ENCODE peak calls at places on chromosomes 7 and 10, in five cellular contexts. E is cardiac muscle cell; G is mammary epithelial cell; K is effector CD8-positive, alpha-beta T cell; D is KBM-7. M is an unnamed sample.
A peak's percentile ranks its signal among the peaks of the same experiment; 100 is the strongest.

GRCh38 chr10:100618091-100618615 is 82.4 kb downstream of the HIF1AN start:
- DNase-seq in E (no peak), G (no peak), K (no peak), D (no peak), M (no peak)

GRCh38 chr7:6409091-6409490 is 38.7 kb downstream of the DAGLB start:
- DNase-seq in E (no peak), G (no peak), K (no peak), D (no peak), M (no peak)

GRCh38 chr7:54987772-54988171 is 31.0 kb upstream of the EGFR start:
- DNase-seq in E (no peak), G (no peak), K (no peak), D (no peak), M (no peak)

GRCh38 chr10:74097776-74098175 is 52.9 kb downstream of the AP3M1 start:
- DNase-seq in E (no peak), G (no peak), K (no peak), D (no peak), M (no peak)

GRCh38 chr7:116401711-116402110 is 97.8 kb upstream of the CAV2 start:
- DNase-seq in E (no peak), G (no peak), K (no peak), D (no peak), M (no peak)

GRCh38 chr7:82481499-82482097 is 38.0 kb upstream of the CACNA2D1 start:
- DNase-seq in E (peak; percentile 46), G (peak; percentile 9), K (no peak), D (peak; percentile 42), M (peak; percentile 33)

GRCh38 chr10:91061608-91062007 is 140.7 kb upstream of the ANKRD1 start:
- DNase-seq in E (peak; percentile 21), G (no peak), K (no peak), D (no peak), M (no peak)

GRCh38 chr10:124056337-124056980 is 36.9 kb downstream of the CHST15 start:
- DNase-seq in E (no peak), G (no peak), K (no peak), D (no peak), M (no peak)

GRCh38 chr10:126021833-126022500 is 125.6 kb downstream of the FANK1 start:
- DNase-seq in E (no peak), G (no peak), K (no peak), D (no peak), M (peak; percentile 13)

GRCh38 chr7:28729276-28729675 is 228.9 kb downstream of the TRIL start:
- DNase-seq in E (no peak), G (peak; percentile 42), K (no peak), D (no peak), M (no peak)

GRCh38 chr7:17304926-17305325 is 6.5 kb downstream of the AHR start:
- DNase-seq in E (peak; percentile 84), G (peak; percentile 91), K (no peak), D (peak; percentile 51), M (no peak)

GRCh38 chr7:47361746-47362215 is 220.1 kb downstream of the TNS3 start:
- DNase-seq in E (peak; percentile 80), G (peak; percentile 96), K (no peak), D (no peak), M (peak; percentile 63)

GRCh38 chr7:116736927-116737715 is 65.1 kb downstream of the MET start:
- DNase-seq in E (peak; percentile 31), G (no peak), K (no peak), D (no peak), M (no peak)

GRCh38 chr7:13850185-13850752 is 139.2 kb downstream of the ETV1 start:
- DNase-seq in E (peak; percentile 95), G (peak; percentile 98), K (no peak), D (peak; percentile 87), M (no peak)

GRCh38 chr7:105216786-105217185 is 171.9 kb downstream of the SRPK2 start:
- DNase-seq in E (no peak), G (no peak), K (no peak), D (no peak), M (no peak)

GRCh38 chr7:6651866-6652445 is 14.8 kb downstream of the ZNF316 start:
- DNase-seq in E (no peak), G (no peak), K (no peak), D (no peak), M (no peak)

GRCh38 chr7:16318989-16319915 is 102.1 kb downstream of the CRPPA start:
- DNase-seq in E (peak; percentile 51), G (peak; percentile 67), K (no peak), D (no peak), M (no peak)

GRCh38 chr10:44864042-44864436 is 47.1 kb upstream of the TMEM72 start:
- DNase-seq in E (peak; percentile 29), G (peak; percentile 23), K (no peak), D (peak; percentile 7), M (peak; percentile 58)

GRCh38 chr7:37112210-37112609 is 336.5 kb downstream of the ELMO1 start:
- DNase-seq in E (no peak), G (no peak), K (no peak), D (no peak), M (no peak)

GRCh38 chr10:21807162-21807561 is 196.4 kb downstream of the DNAJC1 start:
- DNase-seq in E (no peak), G (no peak), K (no peak), D (peak; percentile 82), M (no peak)

GRCh38 chr7:158607563-158607962 is 19.9 kb upstream of the PTPRN2 start:
- DNase-seq in E (no peak), G (no peak), K (no peak), D (no peak), M (no peak)

GRCh38 chr10:11551915-11552602 is 59.4 kb downstream of the USP6NL start:
- DNase-seq in E (peak; percentile 91), G (peak; percentile 95), K (no peak), D (peak; percentile 28), M (no peak)

GRCh38 chr10:21083861-21084260 is 186.8 kb upstream of the NEBL start:
- DNase-seq in E (no peak), G (peak; percentile 82), K (no peak), D (no peak), M (no peak)

GRCh38 chr10:101021692-101022251 is 9.2 kb downstream of the PDZD7 start:
- DNase-seq in E (no peak), G (no peak), K (no peak), D (no peak), M (no peak)